ENCODE peak calls at places on chromosomes 1 and 21, in four cellular contexts. B, I, J and W are unnamed samples.

GRCh38 chr1:3405974-3406867 is 48.2 kb upstream of the ARHGEF16 start:
- DNase-seq in J (no peak), I (no peak), B (no peak), W (no peak)

GRCh38 chr1:97778718-97779117 is 142.1 kb downstream of the DPYD start:
- DNase-seq in I (no peak), B (no peak), J (no peak), W (peak; percentile 1)

GRCh38 chr1:6071219-6071618 is 25.5 kb downstream of the KCNAB2 start:
- DNase-seq in I (no peak), J (no peak), B (no peak), W (no peak)

GRCh38 chr1:150613061-150613920 is 16.1 kb downstream of the ENSA start:
- DNase-seq in B (no peak), I (peak; percentile 26), J (peak; percentile 79), W (no peak)

GRCh38 chr1:25472494-25472893 is 41.8 kb downstream of the MACO1 start:
- DNase-seq in I (no peak), B (no peak), J (peak; percentile 32), W (no peak)

GRCh38 chr1:223423641-223424233 is 30.5 kb downstream of the CCDC185 start:
- DNase-seq in I (no peak), B (no peak), J (no peak), W (no peak)

GRCh38 chr1:151058682-151059341 is 610 bp downstream of the CDC42SE1 start:
- DNase-seq in J (no peak), B (no peak), I (no peak), W (peak; percentile 53)

GRCh38 chr1:219088778-219089557 is 84.7 kb upstream of the LYPLAL1 start:
- DNase-seq in B (no peak), J (peak; percentile 61), I (peak; percentile 75), W (no peak)

GRCh38 chr21:42554251-42554937 is 40.7 kb downstream of the SLC37A1 start:
- DNase-seq in J (no peak), I (no peak), B (no peak), W (no peak)

GRCh38 chr1:75174031-75174760 is 40.0 kb downstream of the LHX8 start:
- DNase-seq in B (no peak), J (no peak), I (no peak), W (no peak)

GRCh38 chr21:45056505-45056904 is 17.9 kb upstream of the ADARB1 start:
- DNase-seq in J (no peak), I (no peak), B (no peak), W (no peak)

GRCh38 chr1:101013776-101014175 is 11.8 kb downstream of the DPH5 start:
- DNase-seq in B (no peak), J (no peak), I (no peak), W (no peak)

GRCh38 chr1:115714572-115715141 is 53.9 kb downstream of the CASQ2 start:
- DNase-seq in I (no peak), B (no peak), J (no peak), W (no peak)

GRCh38 chr1:197063212-197063611 is 3.8 kb downstream of the F13B start:
- DNase-seq in B (no peak), I (no peak), J (no peak), W (no peak)

GRCh38 chr1:219323426-219323825 is 149.7 kb downstream of the LYPLAL1 start:
- DNase-seq in I (no peak), J (no peak), B (no peak), W (no peak)

GRCh38 chr1:220813013-220813412 is 26.3 kb downstream of the MTARC1 start:
- DNase-seq in J (no peak), B (no peak), I (peak; percentile 31), W (no peak)

GRCh38 chr1:174964261-174964984 is 35.3 kb upstream of the CACYBP start:
- DNase-seq in J (no peak), B (no peak), I (peak; percentile 30), W (no peak)

GRCh38 chr1:223759273-223759672 is 46.9 kb downstream of the CAPN2 start:
- DNase-seq in J (no peak), I (peak; percentile 63), B (peak; percentile 53), W (no peak)

GRCh38 chr1:25869909-25870606 is 5.5 kb downstream of the PAQR7 start:
- DNase-seq in I (peak; percentile 69), J (no peak), B (no peak), W (peak; percentile 39)

GRCh38 chr1:248842781-248843331 is 4.8 kb downstream of the ZNF672 start:
- DNase-seq in I (no peak), J (peak; percentile 62), B (no peak), W (no peak)

GRCh38 chr1:6103111-6103853 is 57.6 kb downstream of the KCNAB2 start:
- DNase-seq in I (no peak), J (no peak), B (no peak), W (no peak)

GRCh38 chr1:45989249-45989648 is 143.2 kb downstream of the PIK3R3 start:
- DNase-seq in I (no peak), J (no peak), B (no peak), W (no peak)

GRCh38 chr1:218813247-218813646 is 360.4 kb upstream of the LYPLAL1 start:
- DNase-seq in J (no peak), I (no peak), B (no peak), W (no peak)

GRCh38 chr1:87410771-87411170 is 82.1 kb downstream of the LMO4 start:
- DNase-seq in I (no peak), J (no peak), B (no peak), W (peak; percentile 6)

GRCh38 chr21:37367301-37367757 is 756 bp downstream of the DYRK1A start:
- DNase-seq in B (no peak), I (peak; percentile 55), J (no peak), W (peak; percentile 66)

GRCh38 chr1:1033009-1033587 is 13.2 kb downstream of the AGRN start:
- DNase-seq in I (peak; percentile 91), J (peak; percentile 72), B (peak; percentile 81), W (peak; percentile 97)

GRCh38 chr1:33267468-33268205 is 11.3 kb downstream of the ZNF362 start:
- DNase-seq in I (no peak), B (no peak), J (no peak), W (no peak)

GRCh38 chr1:47867447-47868347 is 129.5 kb downstream of the TRABD2B start:
- DNase-seq in B (no peak), I (no peak), J (no peak), W (no peak)

GRCh38 chr1:180901221-180901990 is 11.3 kb upstream of the KIAA1614 start:
- DNase-seq in I (no peak), J (no peak), B (no peak), W (peak; percentile 14)

GRCh38 chr1:91018006-91018405 is 3.8 kb downstream of the ZNF644 start:
- DNase-seq in B (no peak), J (no peak), I (no peak), W (peak; percentile 10)

GRCh38 chr1:21185221-21185731 is 8.6 kb upstream of the EIF4G3 start:
- DNase-seq in I (no peak), B (no peak), J (no peak), W (no peak)

DNA sequence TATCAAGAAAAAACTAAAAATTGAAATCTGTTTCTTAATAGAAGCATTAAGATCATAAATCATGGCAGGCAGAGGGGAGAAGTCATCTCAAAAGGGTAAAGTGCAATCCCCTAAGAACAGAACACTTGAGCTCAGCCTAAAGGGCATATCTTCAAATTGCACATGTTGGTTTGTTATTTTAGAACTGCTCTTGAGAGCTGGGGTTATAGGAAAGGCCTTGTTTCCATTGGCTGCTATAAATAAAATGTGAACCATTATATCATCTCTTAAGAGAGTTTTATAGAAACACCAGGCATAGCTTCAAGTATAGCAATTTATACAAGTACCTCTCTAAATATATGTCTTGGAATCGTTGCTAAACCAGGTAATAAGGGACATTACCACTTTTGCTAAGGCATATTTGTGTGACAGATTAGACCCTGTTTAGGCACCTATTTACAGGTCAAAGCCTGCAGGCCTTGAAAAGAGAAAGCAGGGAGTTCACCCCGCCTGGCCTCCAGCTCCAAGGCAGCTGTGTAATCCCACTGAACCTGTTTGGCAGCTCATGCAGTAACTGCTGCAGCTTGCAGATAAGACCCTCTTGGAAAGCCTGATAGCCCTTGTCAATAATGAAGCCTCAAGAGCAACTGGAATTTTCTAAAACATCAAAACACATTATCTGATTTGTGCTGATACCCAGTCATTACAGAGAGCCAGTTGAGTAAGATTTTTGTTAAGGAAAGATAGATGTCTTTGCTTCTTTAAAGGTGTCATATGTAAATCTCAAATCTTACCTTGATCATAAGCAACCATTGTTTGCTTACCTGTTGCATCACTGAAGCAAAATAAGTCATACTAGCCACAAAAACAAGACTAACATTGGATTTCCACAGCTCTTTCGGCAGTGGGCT is 24.2 kb upstream of the SYDE2 start:
- DNase-seq in I (peak; percentile 84), B (peak; percentile 38), J (no peak), W (no peak)
- TF ChIP-seq NRF1 in I (no peak), B (no peak), J (no peak), W (no peak)

DNA sequence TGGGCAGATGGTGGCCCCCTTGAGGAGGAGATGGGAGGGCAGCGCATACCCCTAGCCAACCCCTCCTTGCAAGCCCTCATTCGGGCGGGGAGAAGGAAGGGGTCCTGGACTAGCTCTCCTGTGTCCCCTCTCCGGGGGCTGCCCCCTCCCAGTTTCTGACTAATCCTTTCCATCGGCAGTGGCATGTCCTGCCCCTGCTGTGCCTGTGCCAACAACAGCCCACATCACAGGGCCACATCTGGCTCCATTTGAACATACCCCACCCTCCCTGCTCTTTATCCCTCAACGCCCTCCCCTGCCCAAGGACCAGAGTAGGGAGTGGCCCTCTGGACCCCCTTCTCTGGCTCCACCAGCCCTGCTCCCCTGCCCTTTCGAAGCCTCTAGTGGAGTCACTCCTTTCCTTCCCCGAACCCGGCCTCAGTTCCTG is 11.0 kb upstream of the LMNA start:
- DNase-seq in J (no peak), I (no peak), B (no peak), W (peak; percentile 61)
- TF ChIP-seq NRF1 in J (no peak), I (no peak), B (no peak), W (no peak)

DNA sequence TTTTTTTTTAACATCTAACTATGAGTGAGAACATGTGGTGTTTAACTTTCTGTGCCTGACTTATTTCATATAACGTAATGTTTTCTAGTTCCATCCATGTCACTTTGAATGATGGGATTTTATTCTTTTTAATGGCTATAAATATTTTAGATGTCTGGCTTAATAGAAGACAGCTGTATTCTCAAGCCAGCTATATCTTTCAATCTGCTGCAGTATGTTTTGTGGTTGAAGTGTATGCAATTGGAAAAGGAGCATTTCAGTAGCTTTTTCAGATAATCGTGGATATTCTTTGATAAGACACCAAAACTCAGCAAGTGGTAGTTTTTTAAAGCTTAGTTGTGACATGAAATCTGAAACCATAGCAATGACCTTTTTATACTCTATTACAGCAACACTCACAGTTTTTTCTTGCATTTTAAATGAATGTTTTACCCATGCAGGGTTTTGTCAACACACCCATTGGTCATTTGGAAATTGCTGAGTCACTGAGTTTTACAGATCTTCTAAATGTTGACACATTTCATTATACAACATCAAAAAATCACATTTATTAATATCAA is 5.7 kb upstream of the SVBP start:
- DNase-seq in B (no peak), I (no peak), J (no peak), W (peak; percentile 43)
- TF ChIP-seq NRF1 in B (no peak), I (no peak), J (no peak), W (no peak)

GRCh38 chr1:109239580-109240068 is 9.7 kb upstream of the CELSR2 start:
- DNase-seq in B (peak; percentile 65), J (no peak), I (peak; percentile 79), W (peak; percentile 55)
- TF ChIP-seq NRF1 in B (no peak), J (no peak), I (no peak), W (no peak)

GRCh38 chr1:165468850-165469249 is 23.9 kb upstream of the RXRG start:
- DNase-seq in B (no peak), J (no peak), I (no peak), W (no peak)
- TF ChIP-seq NRF1 in B (no peak), J (no peak), I (no peak), W (no peak)

GRCh38 chr1:27360159-27361043 is 6.4 kb downstream of the MAP3K6 start:
- DNase-seq in I (peak; percentile 84), B (no peak), J (no peak), W (no peak)
- TF ChIP-seq NRF1 in I (no peak), B (no peak), J (no peak), W (no peak)